ENCODE peak calls at places on chromosomes 7 and 10, in eight cellular contexts. O, I, H, U, L, W, J and C are unnamed samples.
A peak's percentile ranks its signal among the peaks of the same experiment; 100 is the strongest.

GRCh38 chr10:71998840-71999194 is 34.6 kb downstream of the CHST3 start:
- DNase-seq in O (peak; percentile 76), I (no peak), H (peak; percentile 77), U (peak; percentile 70), L (peak; percentile 82), W (no peak), J (no peak), C (no peak)

GRCh38 chr7:142024547-142024946 is 28.9 kb downstream of the MGAM start:
- DNase-seq in O (peak; percentile 20), I (no peak), H (no peak), U (no peak), L (no peak), W (no peak), J (no peak), C (no peak)

GRCh38 chr7:47482013-47482761 is 99.7 kb downstream of the TNS3 start:
- DNase-seq in O (peak; percentile 92), I (no peak), H (peak; percentile 94), U (peak; percentile 83), L (peak; percentile 87), W (no peak), J (no peak), C (no peak)

GRCh38 chr7:44073664-44074348 is 8.4 kb upstream of the PGAM2 start:
- DNase-seq in O (peak; percentile 43), I (no peak), H (no peak), U (no peak), L (peak; percentile 88), W (peak; percentile 87), J (no peak), C (peak; percentile 58)

GRCh38 chr10:73850863-73851461 is 23.4 kb downstream of the CAMK2G start:
- DNase-seq in O (peak; percentile 72), I (no peak), H (no peak), U (peak; percentile 86), L (peak; percentile 93), W (peak; percentile 86), J (no peak), C (no peak)

GRCh38 chr7:130417215-130417614 is 23.6 kb downstream of the CEP41 start:
- DNase-seq in O (no peak), I (no peak), H (no peak), U (no peak), L (no peak), W (no peak), J (no peak), C (no peak)

GRCh38 chr7:4282434-4283223 is 399.5 kb upstream of the FOXK1 start:
- DNase-seq in O (peak; percentile 8), I (no peak), H (no peak), U (no peak), L (no peak), W (peak; percentile 43), J (no peak), C (no peak)

GRCh38 chr7:156897673-156898072 is 4.7 kb upstream of the LMBR1 start:
- DNase-seq in O (no peak), I (no peak), H (no peak), U (peak; percentile 31), L (no peak), W (no peak), J (no peak), C (no peak)

GRCh38 chr10:77320852-77321496 is 316.6 kb downstream of the KCNMA1 start:
- DNase-seq in O (peak; percentile 94), I (no peak), H (peak; percentile 93), U (peak; percentile 15), L (no peak), W (no peak), J (no peak), C (no peak)

GRCh38 chr10:77318739-77319138 is 318.9 kb downstream of the KCNMA1 start:
- DNase-seq in O (no peak), I (no peak), H (no peak), U (no peak), L (no peak), W (no peak), J (no peak), C (no peak)

GRCh38 chr10:77321868-77322267 is 315.7 kb downstream of the KCNMA1 start:
- DNase-seq in O (peak; percentile 22), I (no peak), H (no peak), U (no peak), L (no peak), W (no peak), J (no peak), C (no peak)

GRCh38 chr10:77317221-77317620 is 320.4 kb downstream of the KCNMA1 start:
- DNase-seq in O (no peak), I (no peak), H (no peak), U (no peak), L (no peak), W (no peak), J (no peak), C (no peak)

DNA sequence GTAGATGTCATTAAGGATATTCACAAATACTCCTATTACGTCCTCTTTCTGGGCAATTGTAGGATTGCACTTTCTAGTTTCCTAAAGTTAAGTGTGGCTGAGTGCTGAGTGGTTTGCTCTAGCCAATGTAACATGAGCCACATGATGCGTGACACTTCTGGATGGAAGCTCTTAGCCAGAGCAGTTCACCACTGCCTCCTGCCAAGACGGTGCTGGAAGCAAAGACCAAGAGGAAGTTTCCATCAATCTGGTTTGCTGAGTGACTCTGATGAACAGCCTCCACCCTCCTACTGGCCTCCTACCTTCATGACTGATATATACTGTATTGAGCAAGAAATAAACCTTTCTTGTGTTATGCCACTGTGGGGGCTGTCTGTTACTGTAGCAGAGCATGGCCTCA is 318.1 kb downstream of the KCNMA1 start:
- DNase-seq in O (peak; percentile 57), I (no peak), H (peak; percentile 73), U (peak; percentile 32), L (no peak), W (no peak), J (no peak), C (no peak)
- TF ChIP-seq CTCF in O (no peak), I (no peak), H (no peak), U (no peak), L (no peak), W (no peak), J (no peak), C (no peak)

GRCh38 chr10:97849101-97849490 is 547 bp upstream of the GOLGA7B start:
- DNase-seq in O (no peak), I (no peak), H (no peak), U (no peak), L (no peak), W (peak; percentile 55), J (no peak), C (no peak)

GRCh38 chr10:97851341-97852001 is 1.8 kb downstream of the GOLGA7B start:
- DNase-seq in O (no peak), I (no peak), H (no peak), U (no peak), L (no peak), W (peak; percentile 77), J (no peak), C (no peak)

GRCh38 chr10:97849491-97850402 is at the start of gene GOLGA7B:
- DNase-seq in O (no peak), I (no peak), H (no peak), U (peak; percentile 26), L (no peak), W (peak; percentile 79), J (peak; percentile 97), C (no peak)

GRCh38 chr10:97852277-97852676 is 2.6 kb downstream of the GOLGA7B start:
- DNase-seq in O (no peak), I (no peak), H (no peak), U (no peak), L (no peak), W (no peak), J (no peak), C (no peak)

DNA sequence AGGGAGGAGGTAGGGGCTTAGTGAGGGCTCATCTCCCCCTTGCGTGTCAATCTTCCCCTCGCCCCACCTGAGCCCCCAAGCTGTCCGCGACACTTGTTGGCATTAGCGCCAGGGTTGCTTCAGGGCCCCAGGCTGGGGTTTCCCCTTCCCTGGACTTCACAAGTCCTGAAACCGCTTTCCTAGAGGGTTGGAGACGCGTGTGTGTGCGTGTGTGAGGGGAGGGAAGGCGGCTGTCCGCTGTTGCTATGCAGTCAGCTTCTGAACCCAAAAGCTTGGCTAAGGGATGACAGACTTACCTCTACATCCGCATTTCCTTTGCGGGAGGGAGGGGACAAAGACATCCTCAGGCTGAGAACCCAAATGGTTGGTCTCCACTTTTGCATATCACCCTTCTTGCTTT is 803 bp downstream of the GOLGA7B start:
- DNase-seq in O (no peak), I (no peak), H (no peak), U (no peak), L (no peak), W (no peak), J (peak; percentile 53), C (no peak)
- H3K4me3 ChIP-seq in O (no peak overlapping the region), I (no peak overlapping the region), H (no peak overlapping the region), U (no peak overlapping the region), L (peak overlapping the region; percentile 71), W (peak overlapping the region; percentile 25), J (peak overlapping the region; percentile 32), C (no peak overlapping the region)

GRCh38 chr7:999921-1000593 is 17.1 kb downstream of the CYP2W1 start:
- DNase-seq in O (no peak), I (no peak), H (no peak), U (no peak), L (no peak), W (no peak), J (no peak), C (no peak)

GRCh38 chr7:999149-999883 is 16.3 kb downstream of the CYP2W1 start:
- DNase-seq in O (no peak), I (no peak), H (peak; percentile 6), U (no peak), L (no peak), W (no peak), J (no peak), C (no peak)

GRCh38 chr7:996089-996872 is 13.3 kb downstream of the CYP2W1 start:
- DNase-seq in O (no peak), I (no peak), H (no peak), U (no peak), L (no peak), W (no peak), J (no peak), C (no peak)

GRCh38 chr7:995571-995970 is 12.6 kb downstream of the CYP2W1 start:
- DNase-seq in O (no peak), I (no peak), H (no peak), U (no peak), L (no peak), W (no peak), J (no peak), C (no peak)

GRCh38 chr7:997404-998395 is 14.7 kb downstream of the CYP2W1 start:
- DNase-seq in O (no peak), I (no peak), H (no peak), U (no peak), L (no peak), W (no peak), J (peak; percentile 53), C (no peak)
- TF ChIP-seq CTCF in O (no peak), I (no peak), H (no peak), U (no peak), L (no peak), W (no peak), J (peak; percentile 21), C (no peak)

GRCh38 chr7:158618745-158619140 is 31.1 kb upstream of the PTPRN2 start:
- DNase-seq in O (no peak), I (no peak), H (no peak), U (no peak), L (no peak), W (no peak), J (no peak), C (no peak)

GRCh38 chr7:158623241-158623640 is 35.6 kb upstream of the PTPRN2 start:
- DNase-seq in O (no peak), I (no peak), H (no peak), U (no peak), L (no peak), W (no peak), J (no peak), C (no peak)

GRCh38 chr7:158617737-158618128 is 30.1 kb upstream of the PTPRN2 start:
- DNase-seq in O (peak; percentile 75), I (no peak), H (peak; percentile 23), U (peak; percentile 43), L (no peak), W (no peak), J (no peak), C (no peak)

GRCh38 chr7:158620418-158620817 is 32.8 kb upstream of the PTPRN2 start:
- DNase-seq in O (no peak), I (no peak), H (no peak), U (no peak), L (no peak), W (no peak), J (no peak), C (no peak)

DNA sequence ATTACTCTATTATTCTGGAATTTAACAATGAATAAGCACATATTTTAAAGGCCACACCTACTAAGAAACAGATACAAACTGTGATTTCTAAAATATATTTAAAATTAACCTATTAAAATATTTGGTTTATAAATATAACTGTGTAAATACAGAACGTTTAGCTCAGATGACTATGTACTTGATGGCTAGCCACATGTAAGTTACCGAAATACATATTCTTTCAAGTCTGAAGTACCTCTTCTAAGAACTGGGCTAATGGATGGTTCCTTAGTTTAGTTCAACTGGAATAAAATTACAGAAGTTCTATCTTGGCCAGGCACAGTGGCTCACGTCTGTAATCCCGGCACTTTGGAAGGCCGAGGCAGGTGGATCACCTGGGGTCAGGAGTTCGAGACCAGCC is 33.4 kb upstream of the PTPRN2 start:
- DNase-seq in O (no peak), I (no peak), H (no peak), U (no peak), L (no peak), W (no peak), J (no peak), C (no peak)
- H3K4me3 ChIP-seq in O (no peak overlapping the region), I (no peak overlapping the region), H (no peak overlapping the region), U (no peak overlapping the region), L (no peak overlapping the region), W (no peak overlapping the region), J (no peak overlapping the region), C (no peak overlapping the region)